ENCODE peak calls at places on chromosomes 7 and 10, in four cellular contexts. One of them, this sample, is unnamed. For H3K27me3 and H3K4me1, the result is how much of the 10 kb centered on the place peaks cover.

GRCh38 chr10:26269754-26270153 is 53.2 kb downstream of the GAD2 start:
- DNase-seq in psoas muscle: no peak
- DNase-seq in heart left ventricle: no peak
- DNase-seq in CD8-positive, alpha-beta T cell: no peak
- DNase-seq in this sample: no peak

GRCh38 chr7:139650429-139651100 is 127.1 kb downstream of the CLEC2L start:
- DNase-seq in psoas muscle: no peak
- DNase-seq in heart left ventricle: peak
- DNase-seq in CD8-positive, alpha-beta T cell: no peak
- DNase-seq in this sample: no peak

GRCh38 chr10:34637419-34637911 is 177.6 kb downstream of the PARD3 start:
- DNase-seq in psoas muscle: peak
- DNase-seq in heart left ventricle: peak
- DNase-seq in CD8-positive, alpha-beta T cell: peak
- DNase-seq in this sample: peak

GRCh38 chr10:116655573-116655972 is 34.8 kb downstream of the PNLIPRP2 start:
- DNase-seq in psoas muscle: no peak
- DNase-seq in heart left ventricle: no peak
- DNase-seq in CD8-positive, alpha-beta T cell: no peak
- DNase-seq in this sample: no peak

GRCh38 chr7:98969386-98969785 is 91.1 kb downstream of the TRRAP start:
- DNase-seq in psoas muscle: no peak
- DNase-seq in heart left ventricle: no peak
- DNase-seq in CD8-positive, alpha-beta T cell: no peak
- DNase-seq in this sample: no peak

GRCh38 chr10:3776796-3777571 is 8.0 kb downstream of the KLF6 start:
- DNase-seq in psoas muscle: peak
- DNase-seq in heart left ventricle: peak
- DNase-seq in CD8-positive, alpha-beta T cell: no peak
- DNase-seq in this sample: peak

GRCh38 chr10:17049195-17049594 is 80.4 kb downstream of the CUBN start:
- DNase-seq in psoas muscle: no peak
- DNase-seq in heart left ventricle: no peak
- DNase-seq in CD8-positive, alpha-beta T cell: no peak
- DNase-seq in this sample: no peak

GRCh38 chr7:83469076-83469475 is 179.9 kb downstream of the SEMA3E start:
- DNase-seq in psoas muscle: no peak
- DNase-seq in heart left ventricle: no peak
- DNase-seq in CD8-positive, alpha-beta T cell: no peak
- DNase-seq in this sample: no peak

GRCh38 chr10:74145133-74145532 is 5.5 kb downstream of the AP3M1 start:
- DNase-seq in psoas muscle: no peak
- DNase-seq in heart left ventricle: no peak
- DNase-seq in CD8-positive, alpha-beta T cell: no peak
- DNase-seq in this sample: no peak

GRCh38 chr10:58014436-58014835 is 253.3 kb downstream of the IPMK start:
- DNase-seq in psoas muscle: no peak
- DNase-seq in heart left ventricle: no peak
- DNase-seq in CD8-positive, alpha-beta T cell: no peak
- DNase-seq in this sample: no peak

GRCh38 chr10:92239185-92239599 is 51.7 kb downstream of the CPEB3 start:
- DNase-seq in psoas muscle: no peak
- DNase-seq in heart left ventricle: no peak
- DNase-seq in CD8-positive, alpha-beta T cell: no peak
- DNase-seq in this sample: no peak

GRCh38 chr7:99123571-99124033 is 20.3 kb downstream of the SMURF1 start:
- DNase-seq in psoas muscle: peak
- DNase-seq in heart left ventricle: no peak
- DNase-seq in CD8-positive, alpha-beta T cell: no peak
- DNase-seq in this sample: no peak

GRCh38 chr10:93999401-93999851 is 5.7 kb downstream of the PLCE1 start:
- DNase-seq in psoas muscle: peak
- DNase-seq in heart left ventricle: peak
- DNase-seq in CD8-positive, alpha-beta T cell: no peak
- DNase-seq in this sample: peak

GRCh38 chr7:30846378-30846777 is 65.3 kb upstream of the AQP1 start:
- DNase-seq in psoas muscle: no peak
- DNase-seq in heart left ventricle: no peak
- DNase-seq in CD8-positive, alpha-beta T cell: no peak
- DNase-seq in this sample: no peak

GRCh38 chr10:117419921-117420320 is 44.7 kb upstream of the PDZD8 start:
- DNase-seq in psoas muscle: no peak
- DNase-seq in heart left ventricle: no peak
- DNase-seq in CD8-positive, alpha-beta T cell: no peak
- DNase-seq in this sample: no peak

GRCh38 chr10:130337696-130338587 is 201.8 kb downstream of the GLRX3 start:
- DNase-seq in psoas muscle: no peak
- DNase-seq in heart left ventricle: no peak
- DNase-seq in CD8-positive, alpha-beta T cell: no peak
- DNase-seq in this sample: no peak

GRCh38 chr10:49280001-49280408 is 19.0 kb upstream of the C10orf71 start:
- DNase-seq in psoas muscle: no peak
- DNase-seq in heart left ventricle: peak
- DNase-seq in CD8-positive, alpha-beta T cell: no peak
- DNase-seq in this sample: no peak

GRCh38 chr10:104045151-104046089 is 40.3 kb downstream of the COL17A1 start:
- DNase-seq in psoas muscle: no peak
- DNase-seq in heart left ventricle: peak
- DNase-seq in CD8-positive, alpha-beta T cell: no peak
- DNase-seq in this sample: no peak

GRCh38 chr10:29022513-29022912 is 266.4 kb upstream of the LYZL1 start:
- DNase-seq in psoas muscle: no peak
- DNase-seq in heart left ventricle: no peak
- DNase-seq in CD8-positive, alpha-beta T cell: no peak
- DNase-seq in this sample: no peak

GRCh38 chr7:51428226-51428887 is 111.7 kb upstream of the COBL start:
- DNase-seq in psoas muscle: no peak
- DNase-seq in heart left ventricle: no peak
- DNase-seq in CD8-positive, alpha-beta T cell: no peak
- DNase-seq in this sample: no peak

GRCh38 chr7:80434043-80434442 is 77.8 kb downstream of the GNAT3 start:
- DNase-seq in psoas muscle: no peak
- DNase-seq in heart left ventricle: no peak
- DNase-seq in CD8-positive, alpha-beta T cell: no peak
- DNase-seq in this sample: no peak

GRCh38 chr7:121001932-121002754 is 13.6 kb downstream of the CPED1 start:
- DNase-seq in psoas muscle: no peak
- DNase-seq in heart left ventricle: no peak
- DNase-seq in CD8-positive, alpha-beta T cell: no peak
- DNase-seq in this sample: no peak

GRCh38 chr7:45709168-45710034 is 135.2 kb downstream of the ADCY1 start:
- DNase-seq in psoas muscle: peak
- DNase-seq in heart left ventricle: peak
- DNase-seq in CD8-positive, alpha-beta T cell: no peak
- DNase-seq in this sample: no peak

GRCh38 chr10:68446179-68446578 is 25.6 kb downstream of the DNA2 start:
- DNase-seq in psoas muscle: no peak
- DNase-seq in heart left ventricle: no peak
- DNase-seq in CD8-positive, alpha-beta T cell: no peak
- DNase-seq in this sample: no peak

GRCh38 chr7:44580945-44581344 is 1.1 kb downstream of the TMED4 start:
- DNase-seq in psoas muscle: no peak
- DNase-seq in heart left ventricle: no peak
- DNase-seq in CD8-positive, alpha-beta T cell: no peak
- DNase-seq in this sample: no peak

GRCh38 chr10:93851169-93851568 is 42.6 kb upstream of the SLC35G1 start:
- DNase-seq in psoas muscle: no peak
- DNase-seq in heart left ventricle: no peak
- DNase-seq in CD8-positive, alpha-beta T cell: no peak
- DNase-seq in this sample: no peak

GRCh38 chr7:6556196-6556595 is 4.9 kb upstream of the GRID2IP start:
- DNase-seq in psoas muscle: no peak
- DNase-seq in heart left ventricle: no peak
- DNase-seq in CD8-positive, alpha-beta T cell: no peak
- DNase-seq in this sample: no peak

GRCh38 chr10:21056461-21056860 is 159.3 kb upstream of the NEBL start:
- DNase-seq in psoas muscle: no peak
- DNase-seq in heart left ventricle: no peak
- DNase-seq in CD8-positive, alpha-beta T cell: no peak
- DNase-seq in this sample: no peak

GRCh38 chr7:48046458-48046857 is 11.1 kb downstream of the C7orf57 start:
- DNase-seq in psoas muscle: no peak
- DNase-seq in heart left ventricle: no peak
- DNase-seq in CD8-positive, alpha-beta T cell: no peak
- DNase-seq in this sample: no peak

DNA sequence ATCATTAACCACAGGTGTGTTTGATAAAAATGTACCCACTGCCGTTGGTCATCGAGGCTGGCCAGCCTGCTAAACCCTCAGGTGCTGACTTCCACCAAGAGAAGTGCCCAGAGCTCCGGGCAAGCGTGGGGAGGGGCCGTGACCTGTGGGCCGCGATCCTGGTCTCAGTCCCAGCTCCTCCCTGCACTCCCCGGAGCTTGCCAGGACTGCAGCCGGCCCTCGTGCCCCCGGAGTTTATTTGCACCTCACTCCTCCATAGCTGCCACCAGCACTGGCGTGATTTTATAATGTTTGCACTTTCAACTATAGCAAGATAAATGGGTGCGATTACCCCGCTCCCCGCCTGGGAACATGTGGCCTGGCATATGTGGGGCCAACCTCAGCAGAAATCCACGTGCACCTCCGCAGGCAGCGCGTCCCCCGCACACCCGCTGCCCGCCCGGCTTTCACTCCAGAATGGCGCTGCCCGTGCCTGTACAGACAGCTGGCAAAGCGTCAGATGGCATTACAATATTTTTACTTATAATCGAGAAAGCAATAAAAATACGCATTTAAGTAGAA is 30.8 kb downstream of the UNCX start:
- DNase-seq in psoas muscle: peak
- DNase-seq in heart left ventricle: no peak
- DNase-seq in CD8-positive, alpha-beta T cell: no peak
- DNase-seq in this sample: no peak
- H3K27me3 ChIP-seq in psoas muscle: under half
- H3K27me3 ChIP-seq in heart left ventricle: under half
- H3K27me3 ChIP-seq in CD8-positive, alpha-beta T cell: under half
- H3K27me3 ChIP-seq in this sample: under half

GRCh38 chr10:1178506-1178905 is 122.3 kb downstream of the WDR37 start:
- DNase-seq in psoas muscle: no peak
- DNase-seq in heart left ventricle: no peak
- DNase-seq in CD8-positive, alpha-beta T cell: no peak
- DNase-seq in this sample: no peak

GRCh38 chr10:1180071-1180730 is 124.0 kb downstream of the WDR37 start:
- DNase-seq in psoas muscle: no peak
- DNase-seq in heart left ventricle: no peak
- DNase-seq in CD8-positive, alpha-beta T cell: no peak
- DNase-seq in this sample: no peak

GRCh38 chr10:1179346-1180070 is 123.3 kb downstream of the WDR37 start:
- DNase-seq in psoas muscle: no peak
- DNase-seq in heart left ventricle: no peak
- DNase-seq in CD8-positive, alpha-beta T cell: no peak
- DNase-seq in this sample: no peak

GRCh38 chr10:1175956-1176565 is 119.9 kb downstream of the WDR37 start:
- DNase-seq in psoas muscle: no peak
- DNase-seq in heart left ventricle: no peak
- DNase-seq in CD8-positive, alpha-beta T cell: no peak
- DNase-seq in this sample: no peak

GRCh38 chr10:1177936-1178335 is 121.8 kb downstream of the WDR37 start:
- DNase-seq in psoas muscle: no peak
- DNase-seq in heart left ventricle: no peak
- DNase-seq in CD8-positive, alpha-beta T cell: no peak
- DNase-seq in this sample: no peak
- H3K4me1 ChIP-seq in psoas muscle: under half
- H3K4me1 ChIP-seq in heart left ventricle: under half
- H3K4me1 ChIP-seq in CD8-positive, alpha-beta T cell: under half
- H3K4me1 ChIP-seq in this sample: under half

GRCh38 chr7:106582365-106582764 is 78.6 kb downstream of the CCDC71L start:
- DNase-seq in psoas muscle: no peak
- DNase-seq in heart left ventricle: no peak
- DNase-seq in CD8-positive, alpha-beta T cell: no peak
- DNase-seq in this sample: no peak
- TF ChIP-seq CTCF in psoas muscle: no peak
- TF ChIP-seq CTCF in heart left ventricle: no peak
- TF ChIP-seq CTCF in CD8-positive, alpha-beta T cell: no peak
- TF ChIP-seq CTCF in this sample: no peak

GRCh38 chr10:6567894-6568293 is 12.2 kb downstream of the PRKCQ start:
- DNase-seq in psoas muscle: no peak
- DNase-seq in heart left ventricle: no peak
- DNase-seq in CD8-positive, alpha-beta T cell: no peak
- DNase-seq in this sample: no peak
- H3K27me3 ChIP-seq in psoas muscle: under half
- H3K27me3 ChIP-seq in heart left ventricle: under half
- H3K27me3 ChIP-seq in CD8-positive, alpha-beta T cell: under half
- H3K27me3 ChIP-seq in this sample: under half

DNA sequence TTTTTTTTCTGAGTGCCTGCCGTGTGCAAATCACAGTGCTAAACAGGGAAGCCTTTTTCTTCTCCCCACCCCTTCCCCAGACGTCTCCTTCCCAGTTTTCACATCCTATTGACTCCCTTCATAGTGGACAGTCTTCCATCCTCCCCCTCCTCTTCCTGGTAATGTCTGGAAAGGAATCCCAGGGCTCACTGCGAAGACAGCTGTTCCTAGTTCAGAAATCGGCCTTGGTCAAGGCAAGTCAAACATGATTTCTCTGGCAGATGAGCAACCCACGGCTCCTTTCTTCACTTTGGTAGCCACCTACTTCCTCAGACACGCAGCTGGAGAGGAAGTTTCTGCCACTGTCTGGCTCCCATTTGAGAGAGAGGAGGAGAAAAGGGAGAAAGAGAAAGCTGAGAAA is 4.8 kb upstream of the CELF2 start:
- DNase-seq in psoas muscle: no peak
- DNase-seq in heart left ventricle: no peak
- DNase-seq in CD8-positive, alpha-beta T cell: no peak
- DNase-seq in this sample: no peak
- H3K4me1 ChIP-seq in psoas muscle: under half
- H3K4me1 ChIP-seq in heart left ventricle: under half
- H3K4me1 ChIP-seq in CD8-positive, alpha-beta T cell: under half
- H3K4me1 ChIP-seq in this sample: under half

This sample was measured in uterus.